ENCODE peak calls at places on chromosomes 11 and 22, in five cellular contexts. P is IMR-90, H is WERI-Rb-1, R is transverse colon, C is left ventricle myocardium inferior. O is an unnamed sample. For H3K36me3, the result is how much of the 10 kb centered on the place peaks cover.

GRCh38 chr11:121291896-121292502 is 572 bp upstream of the SC5D start:
- DNase-seq in P (peak), H (no peak), R (peak), C (no peak), O (peak)

GRCh38 chr11:30360741-30361140 is 37.8 kb downstream of the ARL14EP start:
- DNase-seq in P (no peak), H (no peak), R (no peak), C (no peak), O (peak)

GRCh38 chr11:14093065-14093464 is 130.5 kb downstream of the SPON1 start:
- DNase-seq in P (no peak), H (no peak), R (no peak), C (no peak), O (no peak)

GRCh38 chr11:127789887-127790286 is 789.3 kb upstream of the KIRREL3 start:
- DNase-seq in P (peak), H (peak), R (peak), C (no peak), O (no peak)

GRCh38 chr11:27618591-27618990 is 81.7 kb downstream of the BDNF start:
- DNase-seq in P (no peak), H (no peak), R (no peak), C (no peak), O (no peak)

GRCh38 chr22:43922123-43922522 is 1.5 kb upstream of the PNPLA3 start:
- DNase-seq in P (no peak), H (no peak), R (no peak), C (no peak), O (peak)

GRCh38 chr11:122951231-122951630 is 30.4 kb downstream of the BSX start:
- DNase-seq in P (no peak), H (peak), R (no peak), C (no peak), O (no peak)

GRCh38 chr11:16526947-16527346 is 170.6 kb upstream of the SOX6 start:
- DNase-seq in P (no peak), H (no peak), R (no peak), C (no peak), O (no peak)

GRCh38 chr11:68643576-68643975 is 40.8 kb upstream of the GAL start:
- DNase-seq in P (peak), H (no peak), R (no peak), C (no peak), O (no peak)

GRCh38 chr22:37077802-37078448 is 26.4 kb downstream of the KCTD17 start:
- DNase-seq in P (peak), H (peak), R (peak), C (peak), O (no peak)

GRCh38 chr11:8913961-8914660 is 3.1 kb downstream of the AKIP1 start:
- DNase-seq in P (peak), H (peak), R (peak), C (no peak), O (no peak)

GRCh38 chr11:103920449-103920848 is 116.0 kb upstream of the DDI1 start:
- DNase-seq in P (peak), H (no peak), R (no peak), C (no peak), O (no peak)

GRCh38 chr11:72041364-72042058 is 38.8 kb downstream of the NUMA1 start:
- DNase-seq in P (peak), H (peak), R (peak), C (peak), O (peak)

GRCh38 chr11:64000026-64000739 is 13.9 kb downstream of the OTUB1 start:
- DNase-seq in P (peak), H (peak), R (peak), C (peak), O (no peak)

GRCh38 chr11:110077866-110078325 is 15.3 kb upstream of the ZC3H12C start:
- DNase-seq in P (peak), H (no peak), R (no peak), C (no peak), O (no peak)

GRCh38 chr11:32200448-32200847 is 109.6 kb downstream of the RCN1 start:
- DNase-seq in P (no peak), H (no peak), R (no peak), C (no peak), O (no peak)

GRCh38 chr22:47105085-47105484 is 342.6 kb downstream of the TBC1D22A start:
- DNase-seq in P (no peak), H (no peak), R (no peak), C (no peak), O (no peak)

GRCh38 chr11:27722117-27722844 is 22.0 kb upstream of the BDNF start:
- DNase-seq in P (peak), H (peak), R (peak), C (no peak), O (no peak)

GRCh38 chr22:41532908-41533825 is 11.1 kb downstream of the POLR3H start:
- DNase-seq in P (peak), H (peak), R (peak), C (peak), O (no peak)

GRCh38 chr22:34688825-34689224 is 377.1 kb upstream of the ISX start:
- DNase-seq in P (no peak), H (peak), R (no peak), C (no peak), O (no peak)

GRCh38 chr11:10931761-10932700 is 74.2 kb upstream of the ZBED5 start:
- DNase-seq in P (no peak), H (peak), R (peak), C (peak), O (no peak)

GRCh38 chr11:64887757-64888405 is 9.5 kb upstream of the EHD1 start:
- DNase-seq in P (no peak), H (peak), R (peak), C (peak), O (peak)

GRCh38 chr11:95863486-95864140 is 60.3 kb downstream of the MTMR2 start:
- DNase-seq in P (peak), H (no peak), R (no peak), C (no peak), O (no peak)

GRCh38 chr11:44140805-44141204 is 45.3 kb downstream of the EXT2 start:
- DNase-seq in P (no peak), H (no peak), R (no peak), C (no peak), O (no peak)

GRCh38 chr11:118086913-118087768 is at the start of gene SMIM35:
- DNase-seq in P (no peak), H (no peak), R (no peak), C (no peak), O (no peak)

GRCh38 chr11:74871037-74871436 is 77.9 kb downstream of the XRRA1 start:
- DNase-seq in P (no peak), H (no peak), R (no peak), C (no peak), O (no peak)

GRCh38 chr11:126751242-126751641 is 249.3 kb downstream of the KIRREL3 start:
- DNase-seq in P (peak), H (no peak), R (no peak), C (no peak), O (no peak)

GRCh38 chr22:19955241-19956128 is 13.9 kb upstream of the TXNRD2 start:
- DNase-seq in P (no peak), H (no peak), R (no peak), C (no peak), O (no peak)

GRCh38 chr11:118068206-118068944 is 8.5 kb upstream of the TMPRSS4 start:
- DNase-seq in P (no peak), H (peak), R (no peak), C (no peak), O (no peak)

GRCh38 chr11:20712912-20713311 is 43.5 kb downstream of the NELL1 start:
- DNase-seq in P (no peak), H (no peak), R (no peak), C (no peak), O (no peak)

GRCh38 chr11:35142481-35143207 is 3.7 kb downstream of the CD44 start:
- DNase-seq in P (peak), H (no peak), R (peak), C (no peak), O (peak)

GRCh38 chr11:62842171-62842717 is 2.9 kb upstream of the WDR74 start:
- DNase-seq in P (no peak), H (peak), R (peak), C (peak), O (no peak)

GRCh38 chr22:44964722-44965078 is 45.1 kb downstream of the PHF21B start:
- DNase-seq in P (no peak), H (no peak), R (no peak), C (no peak), O (no peak)

DNA sequence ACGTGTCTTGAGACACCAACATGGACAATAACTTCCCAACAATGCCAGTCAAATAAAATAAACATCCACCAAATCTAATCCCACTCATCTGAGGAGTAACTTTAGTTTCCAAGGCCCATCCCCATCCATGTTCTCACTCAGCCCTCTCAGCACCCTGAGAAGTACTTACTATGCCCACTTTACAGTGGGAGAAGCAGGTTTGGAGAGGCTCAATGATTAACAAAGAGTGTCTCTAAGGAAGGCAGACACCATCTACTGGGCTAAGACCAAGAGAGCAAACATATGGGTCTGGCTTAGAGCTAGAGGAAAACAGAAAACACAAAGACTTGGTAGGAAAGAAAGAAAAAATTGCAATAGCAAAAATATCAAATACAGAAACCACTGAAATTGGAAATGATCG is 11.3 kb downstream of the POLDIP3 start:
- DNase-seq in P (no peak), H (no peak), R (no peak), C (no peak), O (no peak)
- H3K36me3 ChIP-seq in P (under half), H (half or more), R (under half), C (under half), O (half or more)

DNA sequence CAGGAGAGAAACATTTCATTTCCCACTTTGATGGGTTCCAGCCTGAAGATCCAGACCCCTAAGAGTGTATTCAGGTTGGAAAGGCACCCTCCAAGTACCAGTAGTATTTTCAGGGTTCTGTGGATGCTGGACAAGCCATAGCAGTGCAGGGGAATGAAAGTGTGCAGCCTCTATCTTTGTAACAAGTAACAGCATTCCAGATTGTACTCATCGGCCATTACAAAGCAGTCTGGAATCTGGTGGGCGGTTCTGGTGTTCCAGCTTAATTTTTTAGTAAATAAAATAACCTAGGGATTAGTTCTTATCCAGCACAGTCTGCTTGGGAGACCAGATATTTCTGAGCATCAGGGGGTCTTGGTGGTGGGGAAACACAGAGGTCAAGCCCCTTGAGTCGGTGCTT is 22.6 kb downstream of the APLNR start:
- DNase-seq in P (peak), H (no peak), R (no peak), C (no peak), O (no peak)
- TF ChIP-seq CTCF in P (peak), H (no peak), R (no peak), C (no peak), O (no peak)

GRCh38 chr11:36490026-36490806 is 19.9 kb downstream of the TRAF6 start:
- DNase-seq in P (no peak), H (no peak), R (no peak), C (no peak), O (no peak)
- H3K36me3 ChIP-seq in P (under half), H (under half), R (under half), C (half or more), O (under half)

GRCh38 chr11:67572747-67573419 is 10.7 kb upstream of the GSTP1 start:
- DNase-seq in P (peak), H (peak), R (peak), C (no peak), O (peak)
- TF ChIP-seq CTCF in P (peak), H (peak), R (peak), C (peak), O (peak)

GRCh38 chr22:40418366-40419201 is 48.2 kb downstream of the SGSM3 start:
- DNase-seq in P (peak), H (peak), R (peak), C (peak), O (no peak)
- H3K36me3 ChIP-seq in P (half or more), H (half or more), R (under half), C (half or more), O (under half)

GRCh38 chr11:7570938-7571337 is 57.1 kb downstream of the PPFIBP2 start:
- DNase-seq in P (no peak), H (no peak), R (no peak), C (no peak), O (no peak)
- TF ChIP-seq CTCF in P (no peak), H (no peak), R (no peak), C (no peak), O (no peak)

GRCh38 chr11:6489338-6489737 is 7.7 kb upstream of the DNHD1 start:
- DNase-seq in P (no peak), H (no peak), R (no peak), C (no peak), O (no peak)
- H3K36me3 ChIP-seq in P (under half), H (under half), R (under half), C (half or more), O (under half)